ENCODE peak calls at places on chromosome 7, in ten cellular contexts. S, K, T, V, D, G, B, E, W and N are unnamed samples.

GRCh38 chr7:120441850-120442249 is 168.9 kb downstream of the KCND2 start:
- DNase-seq in B (no peak), D (no peak), K (no peak), G (no peak), W (no peak), E (no peak), V (no peak), T (no peak), S (no peak), N (no peak)

GRCh38 chr7:134778941-134779740 is at the start of gene CALD1:
- DNase-seq in B (peak), E (peak), G (peak), K (peak), D (peak), V (peak), T (peak), S (peak), W (no peak), N (peak)

GRCh38 chr7:2515424-2516193 is 4.0 kb upstream of the LFNG start:
- DNase-seq in W (no peak), D (no peak), K (no peak), G (no peak), B (no peak), T (peak), V (no peak), S (no peak), E (no peak), N (no peak)

GRCh38 chr7:118219157-118219512 is 5.4 kb upstream of the ANKRD7 start:
- DNase-seq in V (no peak), S (no peak), D (no peak), E (no peak), W (no peak), K (no peak), G (no peak), B (no peak), T (no peak), N (no peak)

GRCh38 chr7:24401628-24402593 is 117.9 kb downstream of the NPY start:
- DNase-seq in T (peak), D (no peak), K (peak), B (no peak), S (peak), G (no peak), W (no peak), V (peak), E (no peak), N (peak)

GRCh38 chr7:108097703-108098102 is 32.5 kb downstream of the LAMB4 start:
- DNase-seq in T (no peak), S (peak), B (no peak), W (no peak), E (no peak), K (no peak), D (peak), V (peak), G (no peak), N (no peak)

GRCh38 chr7:101934618-101935017 is 117.2 kb downstream of the CUX1 start:
- DNase-seq in V (no peak), D (peak), W (no peak), T (no peak), G (no peak), B (no peak), S (no peak), K (no peak), E (no peak), N (no peak)

GRCh38 chr7:106625678-106626301 is 35.2 kb downstream of the CCDC71L start:
- DNase-seq in K (peak), E (no peak), W (no peak), D (peak), S (no peak), B (no peak), G (no peak), V (no peak), T (no peak), N (no peak)

GRCh38 chr7:79489371-79489770 is 35.9 kb upstream of the MAGI2 start:
- DNase-seq in G (no peak), V (no peak), W (no peak), K (no peak), B (no peak), T (no peak), E (no peak), S (no peak), D (no peak), N (no peak)

GRCh38 chr7:110891197-110891596 is 199.7 kb upstream of the LRRN3 start:
- DNase-seq in B (no peak), K (no peak), V (no peak), E (no peak), D (no peak), T (no peak), W (no peak), S (no peak), G (no peak), N (no peak)

GRCh38 chr7:46256870-46257528 is 335.9 kb upstream of the IGFBP3 start:
- DNase-seq in K (peak), G (no peak), D (no peak), E (no peak), W (no peak), V (no peak), S (no peak), T (peak), B (no peak), N (no peak)

GRCh38 chr7:112414855-112415490 is 35.3 kb upstream of the IFRD1 start:
- DNase-seq in T (no peak), D (no peak), G (no peak), S (peak), W (no peak), B (no peak), V (peak), K (peak), E (no peak), N (no peak)

GRCh38 chr7:44388089-44388970 is 62.9 kb upstream of the CAMK2B start:
- DNase-seq in W (no peak), S (no peak), K (no peak), B (no peak), V (no peak), D (peak), T (no peak), G (no peak), E (no peak), N (no peak)

GRCh38 chr7:143362126-143362961 is at the start of gene FAM131B:
- DNase-seq in E (no peak), D (no peak), S (no peak), G (no peak), K (no peak), B (no peak), W (peak), V (peak), T (no peak), N (no peak)

GRCh38 chr7:154879629-154880028 is 123.3 kb downstream of the PAXIP1 start:
- DNase-seq in V (no peak), S (no peak), W (no peak), D (peak), K (no peak), E (no peak), T (no peak), B (no peak), G (no peak), N (no peak)

DNA sequence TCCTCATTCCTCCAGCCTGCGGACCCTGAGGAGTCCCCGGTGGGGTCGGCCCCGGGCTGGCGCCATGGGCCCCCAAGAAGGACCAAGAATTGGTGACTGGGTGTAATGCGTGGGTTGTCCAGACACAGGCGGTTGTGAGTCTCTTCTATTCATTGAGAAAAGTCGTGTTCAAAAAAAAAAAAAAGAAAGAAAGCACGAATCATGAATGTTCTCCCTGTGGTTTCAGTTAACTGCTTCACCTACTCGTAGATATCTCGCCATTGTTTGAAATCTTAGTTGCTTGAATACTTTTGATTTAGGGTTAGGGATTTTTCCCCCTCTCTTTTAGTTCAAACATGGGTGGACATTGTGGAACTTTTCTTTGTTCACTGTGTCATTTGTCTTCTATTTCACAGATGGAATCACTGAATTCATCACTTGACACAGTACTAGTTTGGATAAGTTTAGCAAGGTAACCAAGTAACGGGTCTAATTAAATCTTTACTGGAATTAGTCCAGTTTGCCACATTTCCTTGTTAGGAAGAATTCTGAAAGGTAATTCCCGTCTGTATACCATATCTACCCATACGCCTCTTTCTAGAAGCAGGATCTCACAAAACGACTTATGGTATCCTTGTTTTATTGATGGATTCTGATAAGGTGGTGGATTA is 775 bp downstream of the STARD3NL start:
- DNase-seq in S (no peak), K (peak), G (no peak), E (no peak), T (peak), V (no peak), W (peak), D (no peak), B (no peak), N (no peak)
- TF ChIP-seq CTCF in S (no peak), K (no peak), G (no peak), E (no peak), T (peak), V (no peak), W (no peak), D (no peak), B (peak), N (no peak)

DNA sequence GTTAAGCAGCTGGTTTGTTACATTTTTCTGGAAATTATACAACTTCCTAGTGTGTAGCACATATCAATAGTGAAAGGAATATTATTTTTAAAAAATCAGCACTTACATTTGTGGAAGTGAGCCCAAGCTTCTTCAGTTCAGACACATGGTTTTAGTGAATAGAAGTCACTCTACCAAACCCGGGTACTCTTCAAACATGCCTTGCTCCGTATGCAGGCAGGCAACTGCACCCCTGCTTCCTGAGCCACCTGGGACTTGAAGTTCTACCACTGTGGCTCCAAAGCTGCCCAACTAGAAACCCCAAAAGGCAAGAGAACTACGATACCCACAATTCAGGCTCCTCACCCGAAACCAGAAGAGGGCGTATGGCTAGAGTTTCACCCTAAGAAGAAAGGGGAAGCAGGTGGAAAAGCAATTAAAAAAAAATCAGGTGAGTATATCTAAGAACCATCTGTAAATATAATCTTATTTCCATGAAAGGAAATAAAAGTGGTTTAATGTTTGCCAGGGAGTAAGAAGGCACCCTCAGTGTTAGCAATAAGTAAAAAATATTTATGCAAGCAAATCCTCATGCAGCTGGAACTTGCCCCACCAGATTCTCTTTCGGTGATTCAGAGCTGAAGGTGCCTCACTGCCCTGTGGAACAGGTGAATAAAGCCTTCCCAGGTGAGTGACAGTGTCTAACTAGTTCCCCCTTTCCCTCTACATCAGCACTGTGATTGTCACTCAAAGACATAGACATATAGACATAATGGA is at the start of gene MACC1:
- DNase-seq in T (no peak), G (peak), W (peak), V (no peak), E (no peak), K (no peak), B (no peak), D (peak), S (peak), N (no peak)
- TF ChIP-seq CTCF in T (no peak), G (peak), W (no peak), V (no peak), E (peak), K (no peak), B (no peak), D (peak), S (peak), N (no peak)

GRCh38 chr7:16420649-16421332 is 547 bp downstream of the CRPPA start:
- DNase-seq in T (peak), K (peak), G (peak), E (peak), W (peak), V (peak), B (peak), S (peak), D (peak), N (peak)
- TF ChIP-seq CTCF in T (peak), K (peak), G (no peak), E (peak), W (peak), V (no peak), B (peak), S (peak), D (peak), N (peak)

GRCh38 chr7:157474685-157475084 is 137.9 kb downstream of the DNAJB6 start:
- DNase-seq in W (no peak), G (no peak), S (peak), D (peak), K (no peak), B (no peak), V (peak), E (no peak), T (no peak), N (no peak)
- TF ChIP-seq CTCF in W (peak), G (peak), S (peak), D (peak), K (peak), B (peak), V (no peak), E (no peak), T (peak), N (peak)

GRCh38 chr7:75971961-75972763 is 22.2 kb downstream of the TMEM120A start:
- DNase-seq in W (no peak), E (no peak), T (peak), G (no peak), B (no peak), S (no peak), V (peak), K (peak), D (peak), N (no peak)
- TF ChIP-seq CTCF in W (no peak), E (no peak), T (peak), G (no peak), B (peak), S (no peak), V (peak), K (peak), D (no peak), N (no peak)

DNA sequence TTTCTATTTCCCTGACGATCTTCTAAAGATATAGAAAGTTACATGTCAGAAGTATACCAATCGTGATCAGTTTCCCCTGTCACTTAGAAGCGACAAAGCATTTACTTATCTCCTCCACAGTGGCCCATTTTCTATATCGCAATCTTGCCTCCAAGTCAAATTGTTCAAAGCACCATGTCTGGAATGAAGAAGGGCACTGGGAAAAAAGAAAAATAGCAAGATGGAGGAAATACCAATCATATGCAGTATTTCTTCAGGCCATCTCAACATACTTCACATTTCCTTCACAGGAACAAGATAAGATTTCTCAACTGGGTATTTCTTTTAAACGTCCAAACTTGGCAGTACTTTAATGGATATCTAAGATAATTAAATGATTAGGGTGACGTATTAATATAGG is 63.3 kb upstream of the IL6 start:
- DNase-seq in S (no peak), D (no peak), E (no peak), T (no peak), W (no peak), B (no peak), K (peak), G (no peak), V (peak), N (no peak)
- TF ChIP-seq CTCF in S (no peak), D (no peak), E (no peak), T (no peak), W (no peak), B (no peak), K (no peak), G (no peak), V (no peak), N (no peak)

GRCh38 chr7:136693166-136694119 is 175.0 kb upstream of the CHRM2 start:
- DNase-seq in K (no peak), W (no peak), S (no peak), B (no peak), G (no peak), V (no peak), D (no peak), T (no peak), E (no peak), N (no peak)

GRCh38 chr7:136698977-136699376 is 169.5 kb upstream of the CHRM2 start:
- DNase-seq in T (no peak), D (no peak), K (no peak), E (no peak), B (no peak), W (no peak), V (no peak), G (no peak), S (no peak), N (no peak)

GRCh38 chr7:136698231-136698630 is 170.2 kb upstream of the CHRM2 start:
- DNase-seq in K (peak), S (no peak), V (peak), G (no peak), D (no peak), W (no peak), T (no peak), E (no peak), B (no peak), N (no peak)
- TF ChIP-seq CTCF in K (no peak), S (no peak), V (no peak), G (no peak), D (no peak), W (no peak), T (no peak), E (no peak), B (no peak), N (no peak)

GRCh38 chr7:17069146-17069545 is 187.4 kb upstream of the AGR3 start:
- DNase-seq in V (no peak), K (no peak), W (no peak), E (no peak), B (no peak), G (no peak), D (no peak), S (no peak), T (no peak), N (no peak)
- TF ChIP-seq CTCF in V (no peak), K (no peak), W (no peak), E (no peak), B (no peak), G (no peak), D (no peak), S (no peak), T (no peak), N (no peak)

GRCh38 chr7:131506597-131506996 is 49.8 kb downstream of the PODXL start:
- DNase-seq in G (no peak), E (no peak), S (no peak), W (no peak), T (no peak), B (no peak), D (no peak), K (no peak), V (no peak), N (no peak)
- TF ChIP-seq CTCF in G (no peak), E (no peak), S (no peak), W (no peak), T (no peak), B (no peak), D (no peak), K (no peak), V (no peak), N (no peak)